ENCODE peak calls at places on chromosomes 3 and 15, in five cellular contexts. L, B, W, U and X are unnamed samples.

GRCh38 chr15:87591042-87591441 is 665.5 kb downstream of the NTRK3 start:
- DNase-seq in B (no peak), U (no peak), L (no peak), W (no peak), X (no peak)

GRCh38 chr3:40505599-40506462 is at the start of gene ZNF620:
- DNase-seq in B (peak; percentile 53), W (no peak), L (peak; percentile 86), U (peak; percentile 19), X (no peak)

GRCh38 chr3:8538904-8539303 is 37.3 kb downstream of the LMCD1 start:
- DNase-seq in L (no peak), U (no peak), B (no peak), W (no peak), X (no peak)

GRCh38 chr3:149011676-149012075 is 20.3 kb downstream of the GYG1 start:
- DNase-seq in W (no peak), B (no peak), U (no peak), L (no peak), X (no peak)

GRCh38 chr15:50049871-50050270 is 69.2 kb downstream of the ATP8B4 start:
- DNase-seq in L (no peak), U (no peak), W (peak; percentile 73), B (no peak), X (no peak)

GRCh38 chr15:62150445-62150844 is 14.6 kb downstream of the C2CD4B start:
- DNase-seq in U (no peak), W (no peak), B (no peak), L (no peak), X (no peak)

GRCh38 chr3:49469037-49469875 is 811 bp upstream of the DAG1 start:
- DNase-seq in W (no peak), L (peak; percentile 64), B (no peak), U (peak; percentile 20), X (peak; percentile 65)

GRCh38 chr3:105865867-105866350 is 2.9 kb downstream of the CBLB start:
- DNase-seq in B (no peak), L (no peak), U (no peak), W (no peak), X (no peak)

GRCh38 chr3:181868576-181868975 is 156.9 kb downstream of the SOX2 start:
- DNase-seq in W (no peak), B (no peak), L (no peak), U (no peak), X (no peak)

GRCh38 chr3:181872887-181873286 is 161.2 kb downstream of the SOX2 start:
- DNase-seq in W (no peak), L (no peak), B (no peak), U (no peak), X (no peak)
- TF ChIP-seq CTCF in W (no peak), L (no peak), B (no peak), U (no peak), X (no peak)

GRCh38 chr3:151201046-151201730 is 1.8 kb downstream of the GPR171 start:
- DNase-seq in L (no peak), B (no peak), W (no peak), U (no peak), X (no peak)
- H3K4me3 ChIP-seq in L (no peak overlapping the region), B (no peak overlapping the region), W (no peak overlapping the region), U (no peak overlapping the region), X (no peak overlapping the region)

GRCh38 chr15:57380854-57381253 is 4.5 kb downstream of the CGNL1 start:
- DNase-seq in L (no peak), B (no peak), U (no peak), W (no peak), X (no peak)
- H3K27me3 ChIP-seq in L (peaks cover 17% of the 10 kb centered on the region), B (no peaks in the 10 kb centered on the region), U (peaks cover 10% of the 10 kb centered on the region), W (peaks cover 33% of the 10 kb centered on the region), X (peaks cover 3% of the 10 kb centered on the region)

DNA sequence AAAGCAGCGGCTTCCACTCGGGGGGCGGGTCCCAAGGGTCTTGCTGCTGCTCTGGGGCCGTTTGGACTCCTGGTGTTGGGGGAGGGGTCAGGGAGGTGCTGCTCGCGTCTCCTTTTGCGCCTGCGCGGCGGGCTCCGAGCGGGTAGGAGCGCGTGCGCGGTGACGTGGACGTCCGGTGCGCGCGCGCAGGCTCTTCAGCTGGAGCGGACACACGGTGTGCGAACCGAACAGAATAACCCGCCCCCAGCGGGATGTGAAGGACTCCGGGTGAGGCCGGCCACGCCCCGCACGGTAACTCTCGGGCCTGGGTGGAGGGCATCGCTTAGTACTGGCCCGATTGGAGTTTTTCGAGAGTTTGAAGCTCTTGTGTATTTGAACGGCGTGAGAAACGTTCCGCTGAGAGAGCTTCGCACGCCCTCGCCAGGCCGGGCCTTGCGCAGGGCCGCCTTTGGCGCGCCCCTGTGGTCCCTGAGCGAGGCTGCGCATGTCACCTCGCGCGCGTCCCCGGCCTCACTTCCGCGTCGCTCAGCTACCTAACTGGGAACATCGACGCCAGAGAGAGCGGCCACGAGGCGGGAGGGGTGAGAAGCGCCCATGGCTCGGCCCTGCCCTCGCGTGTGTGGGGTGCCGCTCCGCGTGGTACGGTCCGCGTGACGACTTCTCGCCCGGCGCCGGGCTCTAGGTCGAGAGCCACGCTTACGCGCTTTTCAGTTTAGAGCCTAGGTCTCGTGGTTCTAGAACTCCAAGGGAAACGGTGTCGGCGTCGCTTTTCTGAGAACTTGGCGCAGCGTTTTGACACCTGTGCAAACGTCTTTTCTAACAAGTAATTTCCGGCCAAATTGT is at the start of gene MGA:
- DNase-seq in B (peak; percentile 68), L (peak; percentile 94), U (peak; percentile 89), W (peak; percentile 81), X (peak; percentile 81)
- TF ChIP-seq CTCF in B (peak; percentile 10), L (no peak), U (no peak), W (peak; percentile 15), X (no peak)